ENCODE peak calls at places on chromosomes 16 and 17, in four cellular contexts. L is fibroblast of mammary gland, H is NCI-H2081, P is astrocyte of the spinal cord. J is an unnamed sample.

GRCh38 chr16:68273459-68273858 is 9.1 kb downstream of the SLC7A6 start:
- DNase-seq in L (no peak), H (no peak), P (no peak), J (no peak)

GRCh38 chr16:68200120-68200783 is 35.7 kb downstream of the ESRP2 start:
- DNase-seq in L (peak), H (no peak), P (peak), J (no peak)

GRCh38 chr16:49698416-49698815 is 157.5 kb downstream of the ZNF423 start:
- DNase-seq in L (no peak), H (no peak), P (no peak), J (no peak)

GRCh38 chr16:67718668-67719047 is 458 bp downstream of the GFOD2 start:
- DNase-seq in L (no peak), H (peak), P (no peak), J (no peak)

GRCh38 chr17:43142153-43142552 is 17.0 kb upstream of the BRCA1 start:
- DNase-seq in L (no peak), H (no peak), P (no peak), J (no peak)

GRCh38 chr16:86761117-86761971 is 183.0 kb downstream of the FOXL1 start:
- DNase-seq in L (peak), H (no peak), P (peak), J (peak)

GRCh38 chr17:64357191-64357981 is 33.3 kb downstream of the PECAM1 start:
- DNase-seq in L (peak), H (no peak), P (no peak), J (no peak)

GRCh38 chr17:15431766-15432165 is 35.7 kb downstream of the CDRT4 start:
- DNase-seq in L (no peak), H (no peak), P (no peak), J (no peak)

GRCh38 chr17:65230040-65230439 is 92.9 kb downstream of the RGS9 start:
- DNase-seq in L (no peak), H (no peak), P (no peak), J (no peak)

GRCh38 chr16:86199182-86199581 is 300.2 kb downstream of the IRF8 start:
- DNase-seq in L (no peak), H (no peak), P (no peak), J (no peak)

GRCh38 chr17:45905812-45906211 is 11.5 kb downstream of the MAPT start:
- DNase-seq in L (no peak), H (peak), P (no peak), J (no peak)

GRCh38 chr16:89193021-89193575 is 7.2 kb downstream of the SLC22A31 start:
- DNase-seq in L (peak), H (no peak), P (peak), J (peak)

GRCh38 chr17:9038380-9038779 is 17.1 kb downstream of the NTN1 start:
- DNase-seq in L (no peak), H (no peak), P (no peak), J (no peak)

GRCh38 chr17:43316522-43317142 is 82.2 kb upstream of the ARL4D start:
- DNase-seq in L (no peak), H (no peak), P (no peak), J (no peak)

GRCh38 chr17:50117202-50118040 is 12.5 kb downstream of the SAMD14 start:
- DNase-seq in L (peak), H (peak), P (peak), J (no peak)

GRCh38 chr17:17382901-17383300 is 79.7 kb downstream of the NT5M start:
- DNase-seq in L (no peak), H (no peak), P (no peak), J (no peak)

GRCh38 chr16:86033016-86033474 is 134.1 kb downstream of the IRF8 start:
- DNase-seq in L (no peak), H (no peak), P (no peak), J (no peak)

GRCh38 chr16:361872-362701 is 8.3 kb downstream of the MRPL28 start:
- DNase-seq in L (peak), H (peak), P (peak), J (peak)

GRCh38 chr17:48023408-48024148 is 14.0 kb downstream of the COPZ2 start:
- DNase-seq in L (peak), H (peak), P (peak), J (no peak)

GRCh38 chr17:58333396-58334207 is 5.0 kb upstream of the TSPOAP1 start:
- DNase-seq in L (no peak), H (no peak), P (no peak), J (no peak)

GRCh38 chr16:8923199-8923598 is 40.5 kb downstream of the USP7 start:
- DNase-seq in L (no peak), H (no peak), P (no peak), J (no peak)

GRCh38 chr16:84508502-84508901 is 4.0 kb upstream of the MEAK7 start:
- DNase-seq in L (no peak), H (no peak), P (no peak), J (no peak)

GRCh38 chr16:12433691-12434390 is 369.8 kb downstream of the CPPED1 start:
- DNase-seq in L (no peak), H (no peak), P (no peak), J (no peak)

GRCh38 chr17:66514227-66514806 is 211.9 kb downstream of the PRKCA start:
- DNase-seq in L (peak), H (no peak), P (peak), J (no peak)

GRCh38 chr17:11514565-11514964 is 83.7 kb upstream of the DNAH9 start:
- DNase-seq in L (no peak), H (no peak), P (no peak), J (no peak)

GRCh38 chr17:29827179-29827578 is 102.8 kb downstream of the SSH2 start:
- DNase-seq in L (no peak), H (no peak), P (no peak), J (no peak)

GRCh38 chr17:62140836-62141235 is 75.8 kb upstream of the MED13 start:
- DNase-seq in L (no peak), H (no peak), P (no peak), J (no peak)

GRCh38 chr17:63537991-63538692 is 12.1 kb upstream of the DCAF7 start:
- DNase-seq in L (no peak), H (no peak), P (no peak), J (no peak)

GRCh38 chr16:12159672-12160071 is 183.1 kb downstream of the SNX29 start:
- DNase-seq in L (no peak), H (no peak), P (no peak), J (no peak)

GRCh38 chr16:69402448-69402847 is 16.6 kb upstream of the TERF2 start:
- DNase-seq in L (no peak), H (no peak), P (no peak), J (no peak)

GRCh38 chr17:16406742-16407674 is 8.4 kb upstream of the TRPV2 start:
- DNase-seq in L (no peak), H (no peak), P (peak), J (peak)

GRCh38 chr16:5851583-5851982 is 754.0 kb upstream of the EEF2KMT start:
- DNase-seq in L (no peak), H (no peak), P (no peak), J (no peak)

GRCh38 chr17:62671553-62671952 is 44.1 kb downstream of the MRC2 start:
- DNase-seq in L (no peak), H (no peak), P (no peak), J (no peak)

J was measured in GM19239.